ENCODE peak calls at places on chromosome 9, in six cellular contexts. O, Y, I, V, P and W are unnamed samples.

GRCh38 chr9:80649001-80649420 is 1040.3 kb downstream of the TLE1 start:
- DNase-seq in O (no peak), Y (peak), I (no peak), V (peak), P (peak), W (no peak)

GRCh38 chr9:16247188-16247875 is 623.1 kb downstream of the BNC2 start:
- DNase-seq in O (no peak), Y (peak), I (no peak), V (no peak), P (peak), W (no peak)

GRCh38 chr9:17757816-17758215 is 178.9 kb downstream of the SH3GL2 start:
- DNase-seq in O (no peak), Y (no peak), I (no peak), V (no peak), P (no peak), W (no peak)

GRCh38 chr9:135602789-135603481 is 36.4 kb downstream of the GLT6D1 start:
- DNase-seq in O (peak), Y (peak), I (peak), V (peak), P (peak), W (peak)

GRCh38 chr9:136587145-136587943 is 41.5 kb upstream of the NOTCH1 start:
- DNase-seq in O (no peak), Y (peak), I (no peak), V (no peak), P (peak), W (no peak)

GRCh38 chr9:85716031-85716877 is 25.5 kb downstream of the AGTPBP1 start:
- DNase-seq in O (no peak), Y (no peak), I (no peak), V (peak), P (no peak), W (no peak)

GRCh38 chr9:121071356-121071755 is 3.4 kb upstream of the CNTRL start:
- DNase-seq in O (no peak), Y (no peak), I (no peak), V (no peak), P (no peak), W (no peak)

GRCh38 chr9:95246547-95246946 is 71.0 kb downstream of the FANCC start:
- DNase-seq in O (no peak), Y (no peak), I (no peak), V (no peak), P (no peak), W (no peak)

GRCh38 chr9:73824671-73825070 is 672.5 kb upstream of the RORB start:
- DNase-seq in O (no peak), Y (no peak), I (no peak), V (no peak), P (no peak), W (no peak)